ENCODE peak calls at places on chromosomes 1 and 21, in five cellular contexts. I is astrocyte of the spinal cord, O is B cell, R is AG10803, H is WERI-Rb-1. U is an unnamed sample.

GRCh38 chr1:184116287-184116686 is 64.8 kb downstream of the TSEN15 start:
- DNase-seq in R (no peak), H (no peak), I (no peak), O (no peak), U (no peak)

GRCh38 chr1:20261095-20261494 is 29.6 kb upstream of the VWA5B1 start:
- DNase-seq in H (no peak), I (no peak), O (no peak), R (no peak), U (peak)

GRCh38 chr1:166869318-166870099 is 6.6 kb downstream of the TADA1 start:
- DNase-seq in H (no peak), I (no peak), O (no peak), R (no peak), U (no peak)

GRCh38 chr1:163168053-163168452 is 34.7 kb downstream of the RGS5 start:
- DNase-seq in R (peak), O (no peak), H (no peak), I (peak), U (peak)

GRCh38 chr1:56578664-56578962 is 750 bp downstream of the PLPP3 start:
- DNase-seq in H (no peak), R (no peak), I (no peak), O (no peak), U (no peak)

GRCh38 chr1:91091812-91092211 is 70.0 kb upstream of the ZNF644 start:
- DNase-seq in I (no peak), H (no peak), R (no peak), O (no peak), U (no peak)

GRCh38 chr1:38044224-38045215 is 2.1 kb downstream of the POU3F1 start:
- DNase-seq in R (no peak), H (no peak), I (no peak), O (no peak), U (no peak)

GRCh38 chr1:29649375-29650040 is 413.2 kb downstream of the PTPRU start:
- DNase-seq in R (no peak), I (no peak), H (peak), O (no peak), U (no peak)

GRCh38 chr1:12148160-12148957 is 18.4 kb upstream of the TNFRSF1B start:
- DNase-seq in R (no peak), I (no peak), H (no peak), O (no peak), U (no peak)

GRCh38 chr1:78004719-78005346 is at the start of gene DNAJB4:
- DNase-seq in H (peak), R (peak), I (peak), O (peak), U (peak)

GRCh38 chr1:66271904-66272254 is 262.1 kb upstream of the SGIP1 start:
- DNase-seq in H (no peak), I (peak), O (no peak), R (peak), U (peak)

GRCh38 chr1:112219267-112219666 is 176.7 kb upstream of the CTTNBP2NL start:
- DNase-seq in I (no peak), O (no peak), R (no peak), H (no peak), U (no peak)

GRCh38 chr1:189662190-189662589 is 815.5 kb downstream of the BRINP3 start:
- DNase-seq in I (no peak), R (no peak), H (no peak), O (no peak), U (no peak)

GRCh38 chr1:94620345-94621031 is 78.9 kb upstream of the F3 start:
- DNase-seq in O (no peak), I (no peak), H (no peak), R (no peak), U (no peak)

GRCh38 chr1:234970371-234970730 is 158.3 kb downstream of the TOMM20 start:
- DNase-seq in O (no peak), I (peak), H (no peak), R (no peak), U (peak)

GRCh38 chr1:14682941-14683340 is 84.5 kb downstream of the KAZN start:
- DNase-seq in O (no peak), R (no peak), I (no peak), H (no peak), U (no peak)

GRCh38 chr1:30852026-30852425 is 56.5 kb downstream of the SDC3 start:
- DNase-seq in I (no peak), R (peak), H (no peak), O (no peak), U (no peak)

GRCh38 chr1:39525366-39526165 is 34.1 kb downstream of the BMP8A start:
- DNase-seq in H (no peak), R (no peak), O (peak), I (no peak), U (no peak)

GRCh38 chr1:174800221-174800791 is 199.4 kb upstream of the CACYBP start:
- DNase-seq in O (no peak), I (no peak), R (peak), H (peak), U (no peak)

GRCh38 chr1:84698718-84699117 is 8.5 kb upstream of the SSX2IP start:
- DNase-seq in H (no peak), I (peak), O (no peak), R (peak), U (peak)

GRCh38 chr1:154425172-154425571 is 20.0 kb downstream of the IL6R start:
- DNase-seq in I (no peak), H (no peak), R (no peak), O (no peak), U (no peak)

GRCh38 chr1:9787702-9788101 is 36.1 kb downstream of the CLSTN1 start:
- DNase-seq in R (no peak), H (no peak), I (no peak), O (peak), U (no peak)

GRCh38 chr1:29974345-29974744 is 738.0 kb downstream of the PTPRU start:
- DNase-seq in I (peak), O (no peak), R (peak), H (no peak), U (peak)

GRCh38 chr1:7470904-7471638 is 300.0 kb upstream of the VAMP3 start:
- DNase-seq in R (peak), I (peak), H (no peak), O (no peak), U (peak)

GRCh38 chr1:5385400-5385799 is 606.8 kb downstream of the NPHP4 start:
- DNase-seq in H (no peak), O (no peak), I (no peak), R (no peak), U (no peak)

GRCh38 chr1:161083743-161084084 is 5.6 kb downstream of the NECTIN4 start:
- DNase-seq in O (no peak), H (no peak), I (no peak), R (no peak), U (no peak)

GRCh38 chr1:111738436-111739221 is 566 bp downstream of the INKA2 start:
- DNase-seq in O (peak), H (peak), I (peak), R (peak), U (peak)

GRCh38 chr1:94974224-94974623 is 47.3 kb upstream of the CNN3 start:
- DNase-seq in I (peak), H (no peak), R (peak), O (no peak), U (peak)

GRCh38 chr1:58971629-58972140 is 187.8 kb upstream of the JUN start:
- DNase-seq in R (peak), O (no peak), H (no peak), I (no peak), U (peak)

GRCh38 chr21:32966120-32966519 is 59.6 kb upstream of the OLIG2 start:
- DNase-seq in O (no peak), R (no peak), I (no peak), H (no peak), U (no peak)

GRCh38 chr1:201582977-201583376 is 44.0 kb downstream of the NAV1 start:
- DNase-seq in H (no peak), I (no peak), O (no peak), R (no peak), U (no peak)

GRCh38 chr1:77649127-77649526 is 33.3 kb downstream of the ZZZ3 start:
- DNase-seq in H (no peak), O (no peak), R (no peak), I (no peak), U (no peak)

GRCh38 chr21:28746166-28746565 is 246.5 kb downstream of the LTN1 start:
- DNase-seq in H (no peak), R (no peak), I (no peak), O (no peak), U (no peak)

GRCh38 chr1:34970220-34970735 is 14.9 kb downstream of the TMEM35B start:
- DNase-seq in H (no peak), I (no peak), R (peak), O (no peak), U (no peak)

GRCh38 chr1:77039739-77040138 is 172.5 kb downstream of the ST6GALNAC5 start:
- DNase-seq in O (no peak), H (no peak), I (peak), R (peak), U (peak)

GRCh38 chr1:100382657-100383056 is 30.4 kb downstream of the CDC14A start:
- DNase-seq in H (peak), I (no peak), R (no peak), O (no peak), U (no peak)

GRCh38 chr1:182397653-182398388 is 2.6 kb downstream of the TEDDM1 start:
- DNase-seq in O (no peak), I (no peak), H (no peak), R (peak), U (peak)

GRCh38 chr1:63971557-63971956 is 197.7 kb downstream of the ROR1 start:
- DNase-seq in I (no peak), H (no peak), R (no peak), O (no peak), U (no peak)

DNA sequence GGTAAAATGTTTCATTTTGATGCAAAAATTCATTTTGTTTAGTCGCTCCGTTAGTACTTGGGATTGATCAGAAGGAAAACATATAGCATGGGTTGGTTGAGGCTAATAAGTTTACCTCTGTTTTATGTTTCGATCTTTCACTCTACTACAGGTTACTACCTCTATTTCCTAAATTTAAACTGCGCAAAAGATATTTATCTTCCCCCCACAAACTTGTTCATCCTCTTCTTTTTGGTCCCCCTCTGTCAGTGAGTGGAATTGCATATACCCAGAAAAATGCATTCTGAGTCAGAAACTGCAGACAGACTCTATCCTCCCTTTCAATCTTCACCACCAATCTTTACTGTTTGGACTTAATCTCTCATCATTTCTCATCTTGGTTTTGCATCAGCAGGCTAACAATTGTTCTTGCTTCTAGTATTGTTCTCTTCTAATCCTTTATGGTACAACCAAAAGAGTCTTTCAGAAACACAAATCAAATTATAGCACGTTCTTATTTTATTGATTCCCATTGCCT is 316.0 kb upstream of the ADGRL4 start:
- DNase-seq in R (peak), O (no peak), H (no peak), I (no peak), U (peak)
- TF ChIP-seq CTCF in R (peak), O (no peak), H (no peak), I (no peak), U (peak)

DNA sequence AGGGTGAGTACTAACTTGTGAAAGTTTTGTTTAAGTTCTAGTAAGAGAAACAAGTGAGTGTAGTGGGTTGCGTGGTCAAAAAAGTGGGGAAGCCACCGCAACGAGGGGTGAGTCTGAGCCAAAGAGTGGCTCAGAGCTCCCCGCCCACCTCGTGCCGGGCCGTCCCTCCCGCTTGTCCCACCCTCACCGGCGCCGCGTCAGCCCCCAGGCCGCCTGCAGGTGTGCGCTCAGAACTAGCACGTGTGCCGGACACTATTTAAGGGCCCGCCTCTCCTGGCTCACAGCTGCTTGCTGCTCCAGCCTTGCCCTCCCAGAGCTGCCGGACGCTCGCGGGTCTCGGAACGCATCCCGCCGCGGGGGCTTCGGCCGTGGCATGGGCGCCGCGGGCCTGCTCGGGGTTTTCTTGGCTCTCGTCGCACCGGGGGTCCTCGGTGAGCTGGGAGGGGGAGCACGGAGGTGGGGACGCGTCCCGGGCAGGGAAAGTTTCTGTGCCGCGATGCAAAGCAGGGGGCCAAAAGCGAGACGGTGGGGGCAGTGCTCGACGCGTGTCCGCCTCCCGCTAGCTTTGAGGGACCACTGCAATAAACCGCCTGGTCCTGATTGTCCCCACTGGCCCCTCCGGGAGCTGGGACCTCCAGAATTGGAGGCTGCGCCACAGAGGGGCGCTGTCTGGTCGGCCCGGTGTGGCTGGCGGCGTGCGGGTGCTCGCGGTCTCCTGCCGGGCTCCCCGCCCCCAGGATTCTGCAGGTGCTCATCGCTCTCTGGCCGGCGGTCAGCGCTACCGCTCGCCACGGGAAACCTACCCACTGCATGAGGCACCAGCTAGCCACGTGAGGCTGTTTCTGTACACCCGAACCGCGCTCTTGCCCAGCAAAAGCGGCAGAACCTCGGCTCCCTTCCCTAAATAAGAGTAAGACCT is at the start of gene CR2:
- DNase-seq in H (peak), R (no peak), I (no peak), O (peak), U (no peak)
- TF ChIP-seq CTCF in H (peak), R (no peak), I (no peak), O (peak), U (no peak)

GRCh38 chr1:116881879-116882520 is 27.7 kb upstream of the PTGFRN start:
- DNase-seq in I (peak), O (no peak), H (peak), R (peak), U (peak)
- TF ChIP-seq CTCF in I (peak), O (no peak), H (peak), R (peak), U (peak)

GRCh38 chr1:42456010-42456753 is at the start of the genes PPCS and ZMYND12:
- DNase-seq in O (peak), R (peak), I (peak), H (peak), U (peak)
- TF ChIP-seq CTCF in O (no peak), R (peak), I (no peak), H (no peak), U (no peak)

GRCh38 chr21:40386981-40387380 is 460.0 kb downstream of the DSCAM start:
- DNase-seq in O (no peak), H (no peak), I (no peak), R (no peak), U (no peak)

GRCh38 chr21:40383951-40384350 is 463.0 kb downstream of the DSCAM start:
- DNase-seq in I (no peak), O (no peak), R (no peak), H (peak), U (no peak)

GRCh38 chr21:40385883-40386282 is 461.1 kb downstream of the DSCAM start:
- DNase-seq in O (no peak), I (no peak), R (no peak), H (no peak), U (no peak)

GRCh38 chr21:40388046-40388445 is 458.9 kb downstream of the DSCAM start:
- DNase-seq in R (no peak), O (no peak), H (no peak), I (no peak), U (no peak)

GRCh38 chr21:40386301-40386911 is 460.6 kb downstream of the DSCAM start:
- DNase-seq in H (peak), R (no peak), I (peak), O (no peak), U (no peak)
- TF ChIP-seq CTCF in H (peak), R (peak), I (peak), O (peak), U (peak)

GRCh38 chr1:68800182-68800581 is 303.3 kb upstream of the DEPDC1 start:
- DNase-seq in I (no peak), O (no peak), H (no peak), R (no peak), U (no peak)

GRCh38 chr1:68808351-68808750 is 311.5 kb upstream of the DEPDC1 start:
- DNase-seq in R (no peak), I (no peak), H (no peak), O (no peak), U (no peak)

GRCh38 chr1:68801440-68801839 is 304.6 kb upstream of the DEPDC1 start:
- DNase-seq in R (no peak), I (no peak), H (no peak), O (no peak), U (no peak)

DNA sequence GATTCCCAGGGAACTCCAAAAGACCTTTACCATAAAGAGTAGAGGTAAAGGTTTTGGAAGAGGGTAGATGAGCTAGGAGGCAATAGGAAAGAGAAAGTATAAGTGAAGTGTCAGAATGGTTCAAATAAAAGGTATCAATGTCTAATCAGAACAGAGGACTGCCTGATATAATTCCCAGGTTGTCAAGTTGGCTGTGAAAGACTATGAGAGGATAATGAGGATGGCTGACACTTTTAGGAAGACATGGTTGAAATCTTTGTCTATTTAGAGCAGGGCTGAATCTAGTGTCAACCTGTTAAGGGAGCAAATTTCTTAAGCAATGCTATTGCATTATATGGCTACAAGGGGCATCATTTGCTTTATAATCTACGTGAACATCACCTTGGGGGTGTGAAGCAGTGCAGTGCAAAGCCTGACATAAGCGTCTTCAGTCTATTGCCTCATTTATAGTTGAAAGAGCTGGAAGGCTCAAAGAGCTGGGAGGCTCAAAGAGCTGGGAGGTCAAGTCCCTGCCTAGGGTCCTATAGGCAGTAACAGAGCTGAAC is 308.3 kb upstream of the DEPDC1 start:
- DNase-seq in R (no peak), O (no peak), H (no peak), I (no peak), U (no peak)
- TF ChIP-seq CTCF in R (no peak), O (no peak), H (no peak), I (no peak), U (no peak)

GRCh38 chr1:26035203-26035958 is 10.5 kb downstream of the SLC30A2 start:
- DNase-seq in R (peak), O (peak), H (peak), I (peak), U (peak)
- TF ChIP-seq CTCF in R (peak), O (no peak), H (peak), I (no peak), U (no peak)

DNA sequence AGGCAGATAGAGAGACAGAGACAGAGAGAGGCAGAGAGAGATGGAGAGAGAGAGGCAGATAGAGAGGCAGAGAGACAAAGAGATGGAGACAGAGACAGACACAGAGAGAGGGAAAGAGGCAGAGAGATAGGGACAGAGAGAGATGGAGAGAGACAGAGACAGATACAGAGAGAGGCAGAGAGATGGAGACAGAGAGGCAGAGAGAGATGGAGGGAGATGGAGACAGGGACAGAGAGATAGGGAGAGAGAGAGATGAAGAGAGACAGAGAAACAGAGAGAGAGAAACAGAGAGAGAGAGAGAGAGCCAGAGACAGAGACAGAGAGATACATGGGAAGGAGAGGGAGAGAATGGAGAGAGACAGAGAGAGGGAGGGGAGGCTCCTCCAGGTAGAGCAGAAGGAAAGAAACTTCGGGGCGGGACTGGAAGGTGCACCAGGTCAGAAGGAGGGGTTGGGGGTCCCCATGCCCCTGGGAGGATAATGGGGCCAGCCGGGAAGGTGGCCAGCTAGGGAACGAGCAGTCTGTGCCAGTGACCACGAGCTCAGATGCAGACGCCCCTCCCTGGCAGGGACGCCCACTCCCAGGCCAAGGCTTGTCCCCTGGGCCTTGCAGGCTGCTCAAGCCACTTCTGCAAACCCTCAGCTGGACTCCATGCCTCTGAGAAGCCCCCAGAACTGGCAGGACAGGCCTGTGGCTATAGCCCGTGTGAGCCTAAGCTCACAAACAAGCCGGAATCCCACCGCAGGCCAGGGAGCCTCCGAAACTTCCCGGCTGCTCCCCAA is 3.3 kb downstream of the FNDC10 start:
- DNase-seq in H (no peak), O (no peak), I (no peak), R (no peak), U (no peak)
- TF ChIP-seq CTCF in H (no peak), O (no peak), I (no peak), R (no peak), U (no peak)

GRCh38 chr21:42009018-42009830 is 936 bp downstream of the ZBTB21 start:
- DNase-seq in I (peak), H (peak), O (peak), R (peak), U (peak)
- TF ChIP-seq CTCF in I (peak), H (no peak), O (peak), R (peak), U (no peak)

GRCh38 chr1:46342084-46342656 is 1.6 kb downstream of the NSUN4 start:
- DNase-seq in H (no peak), O (no peak), I (peak), R (peak), U (peak)
- TF ChIP-seq CTCF in H (peak), O (peak), I (peak), R (peak), U (peak)

U was measured in fibroblast of mammary gland.